ENCODE peak calls at places on chromosomes 2 and 18, in five cellular contexts. One of them, this sample, is unnamed.

GRCh38 chr2:43948370-43948769 is 47.4 kb downstream of the LRPPRC start:
- DNase-seq in KBM-7: no peak
- DNase-seq in stimulated activated naive CD4-positive, alpha-beta T cell treated with Interleukin-2 at 50 U/mL for 16 hours: no peak
- DNase-seq in germinal center: no peak
- DNase-seq in NCI-H2081: no peak
- DNase-seq in this sample: no peak

GRCh38 chr2:35125871-35126270 is 1229.7 kb upstream of the CRIM1 start:
- DNase-seq in KBM-7: no peak
- DNase-seq in stimulated activated naive CD4-positive, alpha-beta T cell treated with Interleukin-2 at 50 U/mL for 16 hours: no peak
- DNase-seq in germinal center: no peak
- DNase-seq in NCI-H2081: no peak
- DNase-seq in this sample: no peak

GRCh38 chr2:25566694-25567093 is 106.7 kb downstream of the DTNB start:
- DNase-seq in KBM-7: peak
- DNase-seq in stimulated activated naive CD4-positive, alpha-beta T cell treated with Interleukin-2 at 50 U/mL for 16 hours: no peak
- DNase-seq in germinal center: peak
- DNase-seq in NCI-H2081: no peak
- DNase-seq in this sample: no peak

GRCh38 chr18:79512461-79513380 is 117.0 kb downstream of the NFATC1 start:
- DNase-seq in KBM-7: no peak
- DNase-seq in stimulated activated naive CD4-positive, alpha-beta T cell treated with Interleukin-2 at 50 U/mL for 16 hours: no peak
- DNase-seq in germinal center: no peak
- DNase-seq in NCI-H2081: no peak
- DNase-seq in this sample: no peak

GRCh38 chr2:23541453-23542334 is 156.7 kb downstream of the KLHL29 start:
- DNase-seq in KBM-7: no peak
- DNase-seq in stimulated activated naive CD4-positive, alpha-beta T cell treated with Interleukin-2 at 50 U/mL for 16 hours: no peak
- DNase-seq in germinal center: no peak
- DNase-seq in NCI-H2081: peak
- DNase-seq in this sample: no peak

GRCh38 chr2:181054843-181055242 is 74.4 kb downstream of the UBE2E3 start:
- DNase-seq in KBM-7: no peak
- DNase-seq in stimulated activated naive CD4-positive, alpha-beta T cell treated with Interleukin-2 at 50 U/mL for 16 hours: no peak
- DNase-seq in germinal center: no peak
- DNase-seq in NCI-H2081: no peak
- DNase-seq in this sample: no peak

GRCh38 chr2:4518596-4518995 is 815.2 kb downstream of the DCDC2C start:
- DNase-seq in KBM-7: no peak
- DNase-seq in stimulated activated naive CD4-positive, alpha-beta T cell treated with Interleukin-2 at 50 U/mL for 16 hours: no peak
- DNase-seq in germinal center: no peak
- DNase-seq in NCI-H2081: no peak
- DNase-seq in this sample: no peak

GRCh38 chr2:15242936-15243461 is 318.1 kb downstream of the NBAS start:
- DNase-seq in KBM-7: peak
- DNase-seq in stimulated activated naive CD4-positive, alpha-beta T cell treated with Interleukin-2 at 50 U/mL for 16 hours: no peak
- DNase-seq in germinal center: no peak
- DNase-seq in NCI-H2081: no peak
- DNase-seq in this sample: no peak

GRCh38 chr2:33241581-33241980 is 234.9 kb upstream of the RASGRP3 start:
- DNase-seq in KBM-7: no peak
- DNase-seq in stimulated activated naive CD4-positive, alpha-beta T cell treated with Interleukin-2 at 50 U/mL for 16 hours: no peak
- DNase-seq in germinal center: no peak
- DNase-seq in NCI-H2081: no peak
- DNase-seq in this sample: no peak

This sample was measured in HCT116.